ENCODE peak calls at places on chromosomes 2 and 18, in six cellular contexts. One of them, this sample, is unnamed.
A peak's percentile ranks its signal among the peaks of the same experiment; 100 is the strongest.

GRCh38 chr2:182891611-182892010 is 25.2 kb upstream of the FRZB start:
- DNase-seq in neural progenitor cell: no peak
- DNase-seq in heart right ventricle: no peak
- DNase-seq in anterior cingulate cortex: no peak
- DNase-seq in fibroblast of villous mesenchyme: no peak
- DNase-seq in stomach: no peak
- DNase-seq in this sample: no peak

GRCh38 chr2:199751480-199751879 is 99.5 kb downstream of the FTCDNL1 start:
- DNase-seq in neural progenitor cell: peak; percentile 68
- DNase-seq in heart right ventricle: no peak
- DNase-seq in anterior cingulate cortex: no peak
- DNase-seq in fibroblast of villous mesenchyme: no peak
- DNase-seq in stomach: no peak
- DNase-seq in this sample: no peak

GRCh38 chr2:38713311-38713710 is 37.9 kb downstream of the SRSF7 start:
- DNase-seq in neural progenitor cell: no peak
- DNase-seq in heart right ventricle: no peak
- DNase-seq in anterior cingulate cortex: no peak
- DNase-seq in fibroblast of villous mesenchyme: no peak
- DNase-seq in stomach: no peak
- DNase-seq in this sample: no peak

GRCh38 chr18:36829362-36830140 is 624 bp downstream of the KIAA1328 start:
- DNase-seq in neural progenitor cell: peak; percentile 70
- DNase-seq in heart right ventricle: no peak
- DNase-seq in anterior cingulate cortex: no peak
- DNase-seq in fibroblast of villous mesenchyme: peak; percentile 43
- DNase-seq in stomach: no peak
- DNase-seq in this sample: no peak

GRCh38 chr18:76426738-76427305 is 68.2 kb downstream of the ZNF516 start:
- DNase-seq in neural progenitor cell: peak; percentile 70
- DNase-seq in heart right ventricle: no peak
- DNase-seq in anterior cingulate cortex: no peak
- DNase-seq in fibroblast of villous mesenchyme: peak; percentile 53
- DNase-seq in stomach: peak; percentile 40
- DNase-seq in this sample: peak; percentile 87

GRCh38 chr18:66560092-66560491 is 43.8 kb downstream of the CDH19 start:
- DNase-seq in neural progenitor cell: peak; percentile 46
- DNase-seq in heart right ventricle: no peak
- DNase-seq in anterior cingulate cortex: no peak
- DNase-seq in fibroblast of villous mesenchyme: no peak
- DNase-seq in stomach: no peak
- DNase-seq in this sample: no peak

GRCh38 chr2:96699621-96700020 is 40.2 kb downstream of the LMAN2L start:
- DNase-seq in neural progenitor cell: no peak
- DNase-seq in heart right ventricle: no peak
- DNase-seq in anterior cingulate cortex: no peak
- DNase-seq in fibroblast of villous mesenchyme: no peak
- DNase-seq in stomach: no peak
- DNase-seq in this sample: no peak

GRCh38 chr2:127516031-127516430 is 10.3 kb downstream of the IWS1 start:
- DNase-seq in neural progenitor cell: no peak
- DNase-seq in heart right ventricle: peak; percentile 82
- DNase-seq in anterior cingulate cortex: peak; percentile 77
- DNase-seq in fibroblast of villous mesenchyme: peak; percentile 77
- DNase-seq in stomach: no peak
- DNase-seq in this sample: no peak

GRCh38 chr2:10289891-10290290 is 12.8 kb upstream of the HPCAL1 start:
- DNase-seq in neural progenitor cell: no peak
- DNase-seq in heart right ventricle: no peak
- DNase-seq in anterior cingulate cortex: no peak
- DNase-seq in fibroblast of villous mesenchyme: peak; percentile 24
- DNase-seq in stomach: no peak
- DNase-seq in this sample: no peak

GRCh38 chr18:58580078-58580477 is 48.8 kb downstream of the ALPK2 start:
- DNase-seq in neural progenitor cell: no peak
- DNase-seq in heart right ventricle: no peak
- DNase-seq in anterior cingulate cortex: no peak
- DNase-seq in fibroblast of villous mesenchyme: peak; percentile 64
- DNase-seq in stomach: no peak
- DNase-seq in this sample: no peak

GRCh38 chr2:120983344-120983743 is 247.7 kb downstream of the GLI2 start:
- DNase-seq in neural progenitor cell: no peak
- DNase-seq in heart right ventricle: no peak
- DNase-seq in anterior cingulate cortex: no peak
- DNase-seq in fibroblast of villous mesenchyme: peak; percentile 34
- DNase-seq in stomach: no peak
- DNase-seq in this sample: no peak

GRCh38 chr18:35682282-35682867 is 100.8 kb downstream of the GALNT1 start:
- DNase-seq in neural progenitor cell: no peak
- DNase-seq in heart right ventricle: no peak
- DNase-seq in anterior cingulate cortex: no peak
- DNase-seq in fibroblast of villous mesenchyme: no peak
- DNase-seq in stomach: no peak
- DNase-seq in this sample: no peak

GRCh38 chr2:157627594-157628281 is 926 bp downstream of the ACVR1C start:
- DNase-seq in neural progenitor cell: peak; percentile 44
- DNase-seq in heart right ventricle: no peak
- DNase-seq in anterior cingulate cortex: no peak
- DNase-seq in fibroblast of villous mesenchyme: no peak
- DNase-seq in stomach: peak; percentile 49
- DNase-seq in this sample: peak; percentile 15

GRCh38 chr2:69200107-69200520 is 186.9 kb downstream of the GFPT1 start:
- DNase-seq in neural progenitor cell: no peak
- DNase-seq in heart right ventricle: no peak
- DNase-seq in anterior cingulate cortex: no peak
- DNase-seq in fibroblast of villous mesenchyme: peak; percentile 100
- DNase-seq in stomach: no peak
- DNase-seq in this sample: no peak

GRCh38 chr2:109322111-109322510 is 193.1 kb downstream of the SH3RF3 start:
- DNase-seq in neural progenitor cell: no peak
- DNase-seq in heart right ventricle: peak; percentile 80
- DNase-seq in anterior cingulate cortex: peak; percentile 21
- DNase-seq in fibroblast of villous mesenchyme: peak; percentile 100
- DNase-seq in stomach: peak; percentile 61
- DNase-seq in this sample: no peak

GRCh38 chr18:11757084-11757590 is 68.1 kb downstream of the GNAL start:
- DNase-seq in neural progenitor cell: no peak
- DNase-seq in heart right ventricle: no peak
- DNase-seq in anterior cingulate cortex: no peak
- DNase-seq in fibroblast of villous mesenchyme: no peak
- DNase-seq in stomach: no peak
- DNase-seq in this sample: no peak

GRCh38 chr2:72953976-72954375 is 36.7 kb downstream of the EMX1 start:
- DNase-seq in neural progenitor cell: no peak
- DNase-seq in heart right ventricle: no peak
- DNase-seq in anterior cingulate cortex: no peak
- DNase-seq in fibroblast of villous mesenchyme: no peak
- DNase-seq in stomach: no peak
- DNase-seq in this sample: no peak

GRCh38 chr18:21327101-21327500 is 85.1 kb downstream of the GREB1L start:
- DNase-seq in neural progenitor cell: no peak
- DNase-seq in heart right ventricle: no peak
- DNase-seq in anterior cingulate cortex: no peak
- DNase-seq in fibroblast of villous mesenchyme: no peak
- DNase-seq in stomach: no peak
- DNase-seq in this sample: no peak

GRCh38 chr2:11508279-11508678 is 25.6 kb upstream of the GREB1 start:
- DNase-seq in neural progenitor cell: no peak
- DNase-seq in heart right ventricle: no peak
- DNase-seq in anterior cingulate cortex: no peak
- DNase-seq in fibroblast of villous mesenchyme: no peak
- DNase-seq in stomach: no peak
- DNase-seq in this sample: no peak

GRCh38 chr18:57561728-57562423 is 24.6 kb downstream of the FECH start:
- DNase-seq in neural progenitor cell: peak; percentile 84
- DNase-seq in heart right ventricle: no peak
- DNase-seq in anterior cingulate cortex: peak; percentile 21
- DNase-seq in fibroblast of villous mesenchyme: peak; percentile 56
- DNase-seq in stomach: no peak
- DNase-seq in this sample: no peak

GRCh38 chr2:30230855-30231725 is at the start of gene LBH:
- DNase-seq in neural progenitor cell: peak; percentile 88
- DNase-seq in heart right ventricle: peak; percentile 90
- DNase-seq in anterior cingulate cortex: peak; percentile 76
- DNase-seq in fibroblast of villous mesenchyme: peak; percentile 84
- DNase-seq in stomach: peak; percentile 79
- DNase-seq in this sample: peak; percentile 66

GRCh38 chr2:229731916-229732315 is 17.6 kb upstream of the DNER start:
- DNase-seq in neural progenitor cell: no peak
- DNase-seq in heart right ventricle: no peak
- DNase-seq in anterior cingulate cortex: no peak
- DNase-seq in fibroblast of villous mesenchyme: peak; percentile 80
- DNase-seq in stomach: no peak
- DNase-seq in this sample: no peak

GRCh38 chr18:70663141-70663540 is 374.3 kb downstream of the SOCS6 start:
- DNase-seq in neural progenitor cell: no peak
- DNase-seq in heart right ventricle: no peak
- DNase-seq in anterior cingulate cortex: no peak
- DNase-seq in fibroblast of villous mesenchyme: no peak
- DNase-seq in stomach: no peak
- DNase-seq in this sample: no peak

GRCh38 chr2:135931776-135932438 is 53.5 kb downstream of the DARS1 start:
- DNase-seq in neural progenitor cell: no peak
- DNase-seq in heart right ventricle: no peak
- DNase-seq in anterior cingulate cortex: no peak
- DNase-seq in fibroblast of villous mesenchyme: no peak
- DNase-seq in stomach: no peak
- DNase-seq in this sample: no peak

GRCh38 chr2:177906041-177906718 is 166.4 kb downstream of the PDE11A start:
- DNase-seq in neural progenitor cell: peak; percentile 76
- DNase-seq in heart right ventricle: peak; percentile 32
- DNase-seq in anterior cingulate cortex: no peak
- DNase-seq in fibroblast of villous mesenchyme: peak; percentile 23
- DNase-seq in stomach: peak; percentile 67
- DNase-seq in this sample: peak; percentile 88

GRCh38 chr2:74041726-74042125 is 57.0 kb downstream of the TET3 start:
- DNase-seq in neural progenitor cell: no peak
- DNase-seq in heart right ventricle: no peak
- DNase-seq in anterior cingulate cortex: no peak
- DNase-seq in fibroblast of villous mesenchyme: no peak
- DNase-seq in stomach: no peak
- DNase-seq in this sample: no peak

GRCh38 chr2:152042636-152043615 is 55.9 kb downstream of the CACNB4 start:
- DNase-seq in neural progenitor cell: peak; percentile 67
- DNase-seq in heart right ventricle: no peak
- DNase-seq in anterior cingulate cortex: no peak
- DNase-seq in fibroblast of villous mesenchyme: no peak
- DNase-seq in stomach: no peak
- DNase-seq in this sample: peak; percentile 36